ENCODE peak calls at places on chromosomes 16 and 17, in five cellular contexts. J is stomach; S is CD8-positive, alpha-beta memory T cell; D is lung; G is left lung. F is an unnamed sample.

GRCh38 chr17:10135539-10136257 is 62.7 kb downstream of the GAS7 start:
- DNase-seq in J (peak; percentile 34), S (no peak), D (peak; percentile 66), G (peak; percentile 68), F (no peak)

GRCh38 chr17:34375598-34375997 is 12.6 kb upstream of the CCL1 start:
- DNase-seq in J (no peak), S (no peak), D (no peak), G (no peak), F (no peak)

GRCh38 chr17:45144199-45145034 is 3.9 kb upstream of the HEXIM1 start:
- DNase-seq in J (peak; percentile 54), S (no peak), D (no peak), G (no peak), F (no peak)

GRCh38 chr17:74235040-74235581 is 21.7 kb downstream of the TTYH2 start:
- DNase-seq in J (no peak), S (no peak), D (no peak), G (no peak), F (no peak)

GRCh38 chr17:82839617-82840292 is at the start of gene ZNF750:
- DNase-seq in J (no peak), S (no peak), D (no peak), G (no peak), F (no peak)

GRCh38 chr17:44367626-44368025 is 4.0 kb upstream of the FAM171A2 start:
- DNase-seq in J (no peak), S (no peak), D (no peak), G (no peak), F (no peak)

GRCh38 chr16:27999687-28000086 is 63.8 kb downstream of the GSG1L start:
- DNase-seq in J (no peak), S (no peak), D (no peak), G (no peak), F (no peak)

GRCh38 chr17:16934133-16934795 is 37.7 kb downstream of the TNFRSF13B start:
- DNase-seq in J (no peak), S (no peak), D (no peak), G (peak; percentile 11), F (no peak)

GRCh38 chr16:67055712-67056487 is 27.0 kb downstream of the CBFB start:
- DNase-seq in J (no peak), S (no peak), D (no peak), G (no peak), F (peak; percentile 95)

GRCh38 chr16:50611332-50611934 is 63.2 kb downstream of the NKD1 start:
- DNase-seq in J (no peak), S (no peak), D (no peak), G (no peak), F (no peak)

GRCh38 chr17:30091771-30092170 is 24.8 kb upstream of the NSRP1 start:
- DNase-seq in J (no peak), S (no peak), D (no peak), G (no peak), F (no peak)

GRCh38 chr17:79988163-79988971 is 47.3 kb downstream of the TBC1D16 start:
- DNase-seq in J (peak; percentile 78), S (no peak), D (no peak), G (no peak), F (no peak)

GRCh38 chr16:51763072-51763658 is 612.1 kb upstream of the SALL1 start:
- DNase-seq in J (no peak), S (no peak), D (no peak), G (no peak), F (no peak)

GRCh38 chr17:48548687-48549621 is 4.0 kb upstream of the HOXB2 start:
- DNase-seq in J (no peak), S (no peak), D (no peak), G (no peak), F (no peak)

GRCh38 chr17:4365628-4366311 is 705 bp downstream of the UBE2G1 start:
- DNase-seq in J (no peak), S (peak; percentile 19), D (peak; percentile 31), G (peak; percentile 45), F (no peak)

GRCh38 chr16:50733468-50733867 is 8.4 kb upstream of the CYLD start:
- DNase-seq in J (no peak), S (no peak), D (no peak), G (no peak), F (no peak)

GRCh38 chr17:75645501-75645888 is 12.3 kb downstream of the SMIM5 start:
- DNase-seq in J (peak; percentile 85), S (no peak), D (peak; percentile 83), G (peak; percentile 80), F (peak; percentile 99)

GRCh38 chr17:48261297-48261880 is 153.8 kb downstream of the SNX11 start:
- DNase-seq in J (no peak), S (no peak), D (no peak), G (no peak), F (no peak)

GRCh38 chr17:7502987-7503386 is 18.8 kb downstream of the POLR2A start:
- DNase-seq in J (no peak), S (no peak), D (no peak), G (no peak), F (no peak)

GRCh38 chr17:56314026-56314425 is 160.8 kb downstream of the ANKFN1 start:
- DNase-seq in J (no peak), S (no peak), D (no peak), G (no peak), F (no peak)

GRCh38 chr17:50133028-50133768 is 3.2 kb upstream of the SAMD14 start:
- DNase-seq in J (no peak), S (no peak), D (no peak), G (no peak), F (no peak)

GRCh38 chr17:411416-412120 is 59.0 kb upstream of the RPH3AL start:
- DNase-seq in J (no peak), S (no peak), D (no peak), G (no peak), F (no peak)

GRCh38 chr17:58184308-58184985 is 8.1 kb upstream of the EPX start:
- DNase-seq in J (no peak), S (no peak), D (no peak), G (no peak), F (peak; percentile 59)

GRCh38 chr17:57724038-57724728 is 20.9 kb downstream of the CCDC182 start:
- DNase-seq in J (no peak), S (no peak), D (no peak), G (no peak), F (no peak)

GRCh38 chr17:47741109-47741792 is 8.2 kb downstream of the TBX21 start:
- DNase-seq in J (peak; percentile 23), S (no peak), D (peak; percentile 15), G (no peak), F (no peak)

GRCh38 chr16:84111481-84111880 is 5.3 kb downstream of the MBTPS1 start:
- DNase-seq in J (no peak), S (no peak), D (no peak), G (no peak), F (no peak)
- H3K27ac ChIP-seq in J (no peak overlapping the region), S (no peak overlapping the region), D (no peak overlapping the region), G (no peak overlapping the region), F (no peak overlapping the region)

GRCh38 chr17:2925011-2925410 is 128.8 kb downstream of the RAP1GAP2 start:
- DNase-seq in J (no peak), S (no peak), D (no peak), G (no peak), F (no peak)
- H3K27ac ChIP-seq in J (no peak overlapping the region), S (no peak overlapping the region), D (no peak overlapping the region), G (no peak overlapping the region), F (peak overlapping the region; percentile 98)

DNA sequence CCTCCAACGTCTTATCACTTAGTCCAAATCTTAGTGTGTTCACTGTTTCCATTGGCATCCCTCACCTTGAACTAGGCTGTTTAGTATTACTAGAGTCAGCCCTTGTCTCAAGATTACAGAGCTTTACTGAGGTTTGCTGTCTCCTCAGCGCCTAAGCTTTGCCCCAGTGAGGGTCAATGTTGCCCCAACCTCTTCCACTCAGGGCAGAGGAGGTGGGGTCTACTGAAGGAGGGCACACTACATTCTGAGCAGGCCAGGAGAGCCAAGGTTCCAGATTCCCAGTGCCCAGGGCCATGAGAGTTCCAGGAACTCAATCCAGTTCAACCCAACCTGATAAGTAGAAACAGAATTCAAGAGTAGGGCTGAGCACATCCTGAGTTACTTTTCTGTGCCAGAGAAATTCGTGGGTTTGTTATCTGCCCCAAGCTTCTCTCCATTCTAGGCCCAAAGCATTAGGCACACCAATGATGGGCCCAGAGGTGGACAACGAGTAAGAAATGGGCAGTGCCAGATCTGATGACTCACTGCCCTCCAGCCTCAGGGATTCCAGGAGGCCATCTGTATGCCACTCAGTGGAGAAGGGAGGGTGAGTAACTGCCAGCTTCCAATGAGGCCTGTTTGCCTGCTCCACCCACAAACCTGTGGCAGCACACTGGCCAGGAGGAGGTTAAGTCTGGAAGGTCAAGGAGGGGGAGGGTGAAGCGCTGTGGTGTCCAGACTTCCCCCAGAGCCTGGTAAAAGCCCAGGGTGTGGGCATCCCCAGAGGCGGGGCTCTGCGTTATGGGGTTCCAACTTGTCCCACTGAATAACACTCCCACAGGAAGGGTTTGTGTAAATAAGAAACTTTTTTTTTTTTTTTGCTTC is 8.2 kb downstream of the TUBG2 start:
- DNase-seq in J (peak; percentile 60), S (no peak), D (peak; percentile 63), G (peak; percentile 67), F (peak; percentile 78)
- H3K27ac ChIP-seq in J (peak overlapping the region; percentile 75), S (no peak overlapping the region), D (peak overlapping the region; percentile 79), G (peak overlapping the region; percentile 53), F (peak overlapping the region; percentile 65)

GRCh38 chr17:68581863-68582645 is 19.1 kb downstream of the FAM20A start:
- DNase-seq in J (no peak), S (no peak), D (peak; percentile 66), G (peak; percentile 54), F (no peak)
- H3K27ac ChIP-seq in J (no peak overlapping the region), S (no peak overlapping the region), D (no peak overlapping the region), G (peak overlapping the region; percentile 57), F (no peak overlapping the region)

GRCh38 chr17:19421926-19422325 is 10.9 kb downstream of the RNF112 start:
- DNase-seq in J (no peak), S (no peak), D (no peak), G (no peak), F (no peak)

GRCh38 chr17:19426631-19427030 is 15.6 kb downstream of the RNF112 start:
- DNase-seq in J (no peak), S (no peak), D (no peak), G (no peak), F (no peak)

DNA sequence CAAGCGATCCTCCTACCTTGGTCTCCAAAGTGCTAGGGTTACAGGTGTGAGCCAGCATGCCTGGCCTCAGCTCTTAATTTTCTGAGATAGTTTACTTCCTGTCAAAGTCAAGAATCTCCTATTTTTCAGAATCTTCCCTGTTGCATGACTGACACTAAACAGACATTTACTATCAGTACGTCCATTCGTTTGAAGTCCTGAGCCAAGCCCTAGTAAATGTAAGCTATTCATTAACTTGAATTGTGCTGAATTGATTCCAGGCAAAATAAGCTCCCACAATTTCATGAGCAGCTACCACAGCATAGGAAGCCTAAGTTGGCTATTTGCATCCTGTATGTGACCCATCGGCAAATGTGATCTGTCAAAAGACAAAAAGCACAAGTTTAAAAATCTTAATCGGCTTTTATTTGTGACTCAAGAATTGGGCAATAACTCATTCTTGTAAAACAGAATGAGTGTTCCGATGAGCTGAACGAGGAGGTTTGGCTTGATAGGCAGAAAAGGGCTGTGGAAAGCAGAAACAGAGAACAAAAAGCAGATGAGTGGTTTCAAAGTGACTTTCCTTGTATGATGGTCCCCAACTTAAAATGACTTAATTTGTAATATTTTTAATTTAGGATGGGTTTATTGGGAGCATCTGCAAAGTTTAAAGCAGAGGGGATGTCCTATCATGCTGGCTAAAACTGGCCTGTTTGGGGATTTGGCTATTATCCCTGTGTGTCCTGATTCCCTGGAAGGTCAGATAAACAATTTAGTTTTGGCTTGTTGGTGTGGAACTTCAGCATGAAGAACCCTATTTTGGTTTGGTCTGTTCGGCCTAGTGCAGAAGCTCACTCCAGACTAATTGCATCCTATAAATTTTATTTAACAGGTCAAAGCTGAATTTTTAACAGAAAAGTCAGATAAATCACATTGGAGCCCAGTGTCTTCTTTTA is 14.2 kb downstream of the RNF112 start:
- DNase-seq in J (no peak), S (no peak), D (no peak), G (no peak), F (no peak)
- H3K27ac ChIP-seq in J (peak overlapping the region; percentile 14), S (no peak overlapping the region), D (no peak overlapping the region), G (no peak overlapping the region), F (no peak overlapping the region)

F was measured in epithelial cell of prostate.